ENCODE peak calls at places on chromosomes 6 and 20, in eight cellular contexts. P, C, B, X, V, G, K and A are unnamed samples.

GRCh38 chr6:109514946-109515345 is 31.9 kb upstream of the ZBTB24 start:
- DNase-seq in G (no peak), P (no peak), K (no peak), B (no peak), V (no peak), C (no peak), X (no peak), A (no peak)

GRCh38 chr6:56040271-56040670 is 164.9 kb upstream of the BMP5 start:
- DNase-seq in K (no peak), G (no peak), P (no peak), B (no peak), C (no peak), X (no peak), V (no peak), A (no peak)

GRCh38 chr6:137917518-137917917 is 50.5 kb downstream of the TNFAIP3 start:
- DNase-seq in X (no peak), V (no peak), B (no peak), G (no peak), P (no peak), K (no peak), C (no peak), A (no peak)

GRCh38 chr20:49989234-49990065 is 6.7 kb downstream of the SNAI1 start:
- DNase-seq in P (peak), X (peak), V (peak), B (peak), G (peak), C (no peak), K (no peak), A (peak)

GRCh38 chr6:170067923-170068360 is 222.9 kb downstream of the DLL1 start:
- DNase-seq in C (no peak), B (no peak), X (peak), V (peak), K (no peak), G (no peak), P (peak), A (no peak)

GRCh38 chr20:5741089-5741488 is 9.1 kb upstream of the SHLD1 start:
- DNase-seq in V (no peak), P (no peak), K (no peak), X (no peak), G (no peak), B (no peak), C (no peak), A (no peak)

GRCh38 chr20:60310551-60310950 is 352.3 kb downstream of the CDH26 start:
- DNase-seq in B (no peak), X (no peak), G (no peak), K (no peak), C (no peak), V (no peak), P (no peak), A (no peak)

GRCh38 chr6:26205161-26205624 is 118.0 kb downstream of the HFE start:
- DNase-seq in C (peak), G (peak), V (peak), P (peak), K (peak), B (peak), X (peak), A (peak)

GRCh38 chr6:11902527-11902926 is 109.6 kb upstream of the HIVEP1 start:
- DNase-seq in B (no peak), C (no peak), X (no peak), G (no peak), P (no peak), V (no peak), K (no peak), A (no peak)

GRCh38 chr6:5136856-5137255 is 51.7 kb downstream of the PPP1R3G start:
- DNase-seq in K (no peak), P (no peak), V (no peak), G (no peak), C (no peak), X (no peak), B (no peak), A (no peak)

GRCh38 chr6:122381494-122382083 is 17.9 kb upstream of the HSF2 start:
- DNase-seq in P (peak), B (peak), C (peak), V (peak), K (peak), X (peak), G (no peak), A (peak)

GRCh38 chr6:158894192-158894591 is 75.0 kb upstream of the EZR start:
- DNase-seq in C (no peak), P (peak), K (peak), X (no peak), V (no peak), B (no peak), G (no peak), A (no peak)

GRCh38 chr6:85421963-85422362 is 27.9 kb upstream of the NT5E start:
- DNase-seq in K (no peak), V (no peak), X (no peak), C (no peak), B (no peak), G (no peak), P (no peak), A (no peak)

GRCh38 chr6:168078199-168078942 is 641 bp downstream of the FRMD1 start:
- DNase-seq in P (no peak), K (no peak), G (no peak), X (peak), V (no peak), B (no peak), C (no peak), A (no peak)

GRCh38 chr6:158047120-158047518 is 65.5 kb downstream of the SYNJ2 start:
- DNase-seq in K (no peak), X (peak), C (no peak), P (no peak), G (no peak), B (no peak), V (peak), A (no peak)

GRCh38 chr6:7238900-7239589 is 74.0 kb downstream of the SSR1 start:
- DNase-seq in K (no peak), C (peak), X (peak), G (peak), V (peak), P (peak), B (peak), A (peak)

GRCh38 chr6:96940322-96940721 is 15.8 kb downstream of the KLHL32 start:
- DNase-seq in X (no peak), P (no peak), V (no peak), K (no peak), C (no peak), G (no peak), B (no peak), A (no peak)

GRCh38 chr20:53597521-53598120 is 4.0 kb upstream of the ZNF217 start:
- DNase-seq in V (no peak), G (no peak), X (no peak), K (no peak), P (peak), C (no peak), B (no peak), A (no peak)

GRCh38 chr6:152323376-152323775 is 313.8 kb downstream of the SYNE1 start:
- DNase-seq in K (no peak), V (no peak), X (no peak), P (no peak), G (no peak), B (no peak), C (no peak), A (no peak)

GRCh38 chr6:27861276-27861840 is 50.8 kb downstream of the OR2B2 start:
- DNase-seq in K (no peak), V (no peak), B (no peak), P (no peak), C (no peak), X (no peak), G (no peak), A (no peak)

DNA sequence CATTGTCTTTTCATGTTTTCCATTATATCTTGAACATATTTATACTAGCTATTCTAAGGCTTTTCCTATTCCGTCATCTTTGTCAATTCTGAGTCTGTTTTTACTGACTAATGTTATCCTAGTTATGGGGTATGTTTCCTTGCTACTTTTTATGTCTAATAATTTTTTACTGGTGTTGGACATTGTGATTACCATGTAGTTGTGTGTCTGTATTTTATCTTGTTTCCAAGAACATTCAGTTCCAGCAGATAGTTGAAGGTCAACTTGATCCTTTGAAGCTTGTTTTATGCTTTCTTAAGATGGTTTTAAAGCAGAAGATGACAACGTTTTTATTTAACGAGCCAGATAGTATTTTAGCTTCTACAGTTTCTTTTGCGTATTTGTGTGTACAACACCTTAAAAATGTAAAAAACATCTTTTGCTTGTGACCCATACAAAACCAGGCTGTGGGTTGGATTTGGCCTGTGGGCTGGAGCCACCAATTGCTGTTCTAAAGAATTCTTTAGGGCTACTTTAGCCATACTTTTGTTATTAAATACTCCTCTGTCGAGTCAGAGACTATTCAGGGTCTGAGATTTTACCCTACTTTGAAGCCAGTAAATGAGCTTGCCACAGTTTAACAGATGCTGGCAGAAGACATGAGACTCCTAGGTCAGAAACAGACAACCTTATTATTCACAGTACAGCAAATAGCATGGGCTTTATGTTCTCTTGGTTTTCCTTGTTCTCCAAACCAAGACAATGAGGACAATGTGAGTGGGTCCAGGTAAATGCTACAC is 38.7 kb upstream of the REV3L start:
- DNase-seq in K (no peak), P (no peak), V (no peak), X (no peak), G (no peak), C (no peak), B (no peak), A (no peak)
- H3K27ac ChIP-seq in K (peak), P (no peak), V (no peak), X (no peak), G (no peak), C (no peak), B (no peak), A (no peak)

GRCh38 chr6:46128476-46128875 is 1.3 kb upstream of the ENPP4 start:
- DNase-seq in B (no peak), P (no peak), X (no peak), G (no peak), V (no peak), K (no peak), C (no peak), A (no peak)
- H3K27ac ChIP-seq in B (no peak), P (no peak), X (no peak), G (peak), V (no peak), K (no peak), C (no peak), A (no peak)

GRCh38 chr20:38158701-38159325 is 6.3 kb downstream of the TGM2 start:
- DNase-seq in G (peak), B (no peak), P (no peak), V (peak), K (no peak), C (peak), X (no peak), A (peak)
- H3K27ac ChIP-seq in G (peak), B (no peak), P (no peak), V (peak), K (no peak), C (peak), X (peak), A (peak)

GRCh38 chr6:149728499-149729234 is 10.8 kb upstream of the LATS1 start:
- DNase-seq in K (no peak), C (peak), V (peak), X (no peak), P (no peak), B (no peak), G (no peak), A (no peak)
- H3K27ac ChIP-seq in K (no peak), C (peak), V (no peak), X (peak), P (no peak), B (no peak), G (peak), A (no peak)

DNA sequence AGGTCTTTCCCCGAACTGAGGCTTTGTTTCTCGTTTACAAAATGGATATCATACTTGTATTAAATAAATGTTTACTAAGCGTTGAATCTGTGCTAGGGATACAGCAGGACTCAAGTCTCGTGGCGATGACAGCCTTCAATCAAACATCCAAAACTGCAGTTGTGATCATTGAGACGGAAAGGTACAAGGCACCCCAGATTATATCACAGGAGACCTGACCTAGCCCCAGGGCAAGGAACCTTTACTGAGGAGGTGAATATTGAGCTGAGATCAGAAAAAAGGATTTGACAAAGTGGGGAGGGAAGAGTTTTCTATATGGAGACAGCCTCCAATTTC is 476 bp downstream of the AAR2 start:
- DNase-seq in K (no peak), P (no peak), C (no peak), X (no peak), B (no peak), V (no peak), G (no peak), A (no peak)
- H3K27ac ChIP-seq in K (peak), P (no peak), C (peak), X (peak), B (peak), V (peak), G (peak), A (peak)

DNA sequence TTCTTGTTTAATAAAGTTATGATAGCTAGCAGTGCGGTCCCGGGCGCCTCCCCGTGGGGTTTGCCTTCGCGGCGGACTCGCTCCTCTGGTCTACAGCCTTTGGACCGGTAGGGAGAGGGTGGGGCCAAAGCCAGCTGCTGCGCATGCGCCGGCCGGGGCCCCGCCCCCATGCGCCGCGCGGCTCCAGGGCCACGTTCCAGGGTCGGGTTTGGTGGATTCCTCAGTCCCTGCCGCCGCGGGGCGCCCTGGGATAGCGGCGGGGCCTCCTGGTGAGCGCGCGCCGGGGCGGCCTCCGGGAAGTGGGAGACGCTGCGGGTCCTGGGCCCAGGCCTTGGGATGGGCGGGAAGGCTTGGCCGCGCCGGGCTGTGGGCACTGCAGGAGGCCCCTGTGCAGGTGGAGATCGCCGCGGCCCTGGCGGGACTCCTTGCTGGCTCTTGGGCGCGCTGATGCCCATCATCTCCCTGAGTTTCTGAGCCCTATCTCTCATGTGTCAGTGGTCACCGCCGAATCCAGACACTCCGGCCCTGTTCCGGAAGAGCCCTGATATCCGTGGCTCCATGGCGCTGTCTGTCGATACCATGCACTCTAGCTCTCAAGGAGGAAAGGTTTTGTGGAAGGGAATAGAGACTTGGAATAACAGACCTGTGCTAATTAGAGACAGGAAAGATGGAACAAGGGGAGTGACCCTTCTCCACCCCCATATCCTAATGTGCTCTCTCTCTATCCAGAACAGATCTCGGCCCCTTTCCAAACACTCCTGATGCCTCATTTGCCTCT is at the start of gene VARS2:
- DNase-seq in C (peak), G (peak), B (peak), X (peak), K (peak), P (peak), V (peak), A (peak)
- H3K27ac ChIP-seq in C (peak), G (peak), B (peak), X (peak), K (peak), P (no peak), V (peak), A (peak)

GRCh38 chr6:19415605-19416326 is 421.4 kb upstream of the ID4 start:
- DNase-seq in V (no peak), C (no peak), B (no peak), P (no peak), K (no peak), X (no peak), G (no peak), A (no peak)

GRCh38 chr6:19417713-19418112 is 419.5 kb upstream of the ID4 start:
- DNase-seq in B (no peak), G (no peak), C (no peak), V (no peak), X (no peak), K (peak), P (no peak), A (no peak)

GRCh38 chr6:19416811-19417210 is 420.4 kb upstream of the ID4 start:
- DNase-seq in C (no peak), G (no peak), P (no peak), X (no peak), B (no peak), V (no peak), K (no peak), A (no peak)

GRCh38 chr6:19410477-19410876 is 426.7 kb upstream of the ID4 start:
- DNase-seq in K (peak), G (no peak), V (no peak), X (no peak), C (no peak), P (no peak), B (no peak), A (no peak)

DNA sequence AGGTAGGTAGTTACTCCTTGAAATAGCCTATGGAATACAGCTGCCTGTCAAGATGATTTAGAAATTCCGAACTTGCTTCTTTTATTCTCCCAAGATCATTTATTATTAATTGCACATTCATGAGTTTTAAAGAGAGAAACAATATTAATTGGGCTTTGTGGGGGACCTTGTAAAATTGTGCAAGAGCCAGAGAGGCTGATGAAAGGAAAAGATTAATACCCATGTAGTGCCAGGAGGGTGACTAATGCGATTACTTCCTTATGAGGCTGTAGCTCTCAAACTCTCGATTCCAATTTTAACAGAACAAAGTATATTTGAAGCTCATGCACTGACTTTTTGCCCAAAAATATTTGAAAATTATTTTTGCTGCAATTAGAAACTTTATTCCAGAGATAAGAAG is 423.8 kb upstream of the ID4 start:
- DNase-seq in V (no peak), B (no peak), P (no peak), X (no peak), G (no peak), C (no peak), K (no peak), A (no peak)
- H3K27ac ChIP-seq in V (peak), B (no peak), P (no peak), X (no peak), G (no peak), C (no peak), K (no peak), A (no peak)

GRCh38 chr6:87738673-87739225 is 36.7 kb upstream of the AKIRIN2 start:
- DNase-seq in V (no peak), C (no peak), X (no peak), K (no peak), P (no peak), G (no peak), B (no peak), A (no peak)

GRCh38 chr6:87737948-87738347 is 35.9 kb upstream of the AKIRIN2 start:
- DNase-seq in X (no peak), K (no peak), C (no peak), P (no peak), V (no peak), G (no peak), B (no peak), A (no peak)

GRCh38 chr6:87742106-87742505 is 40.1 kb upstream of the AKIRIN2 start:
- DNase-seq in G (no peak), C (no peak), K (no peak), P (no peak), X (peak), V (no peak), B (no peak), A (no peak)

GRCh38 chr6:87743454-87743853 is 41.4 kb upstream of the AKIRIN2 start:
- DNase-seq in X (no peak), K (no peak), V (no peak), C (no peak), B (no peak), G (no peak), P (no peak), A (no peak)

DNA sequence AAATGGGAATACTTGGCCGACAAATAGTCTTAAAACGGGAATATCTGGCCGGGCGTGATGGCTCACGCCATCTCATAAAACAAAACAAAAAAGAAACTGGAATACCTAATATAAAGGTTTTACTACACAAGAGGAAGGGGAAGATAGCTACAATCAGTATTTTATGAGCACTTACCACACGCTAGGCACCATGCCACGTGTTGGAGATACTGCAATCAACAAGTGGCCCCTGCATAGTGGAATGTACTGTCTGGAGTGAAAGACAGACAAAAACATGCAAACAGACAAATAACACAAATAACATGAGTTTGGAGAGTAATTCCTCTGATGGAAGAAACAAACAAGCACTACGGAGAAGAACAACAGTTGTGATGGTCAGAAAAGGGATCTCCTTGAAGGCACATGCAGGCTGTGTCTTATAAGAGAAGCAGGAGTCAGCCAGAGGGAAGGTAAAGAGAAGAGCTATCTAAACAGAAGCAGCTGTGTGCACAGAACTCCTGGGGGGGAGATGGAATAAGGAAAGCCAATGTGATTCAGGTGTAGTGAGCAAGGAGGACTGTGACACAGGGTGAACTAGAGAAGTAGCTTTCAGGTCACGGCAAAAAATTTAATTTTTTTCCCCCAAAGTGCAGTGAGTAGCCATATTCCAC is 39.1 kb upstream of the AKIRIN2 start:
- DNase-seq in C (no peak), V (no peak), K (no peak), G (no peak), X (no peak), B (no peak), P (no peak), A (no peak)
- H3K27ac ChIP-seq in C (no peak), V (no peak), K (no peak), G (peak), X (no peak), B (no peak), P (no peak), A (no peak)

GRCh38 chr6:45431314-45432058 is 53.8 kb upstream of the SUPT3H start:
- DNase-seq in X (no peak), G (no peak), B (no peak), V (no peak), K (no peak), C (no peak), P (no peak), A (no peak)

GRCh38 chr6:45430590-45431202 is 53.0 kb upstream of the SUPT3H start:
- DNase-seq in C (no peak), B (no peak), K (no peak), G (no peak), X (no peak), V (no peak), P (no peak), A (no peak)

GRCh38 chr6:45434401-45434741 is 56.6 kb upstream of the SUPT3H start:
- DNase-seq in B (no peak), C (no peak), X (no peak), G (no peak), K (no peak), P (no peak), V (no peak), A (no peak)

GRCh38 chr6:45433533-45434400 is 56.0 kb upstream of the SUPT3H start:
- DNase-seq in G (no peak), K (no peak), P (no peak), B (no peak), V (no peak), C (no peak), X (no peak), A (no peak)

GRCh38 chr6:45432944-45433343 is 55.2 kb upstream of the SUPT3H start:
- DNase-seq in G (no peak), P (no peak), X (no peak), K (no peak), V (no peak), B (no peak), C (no peak), A (no peak)
- H3K27ac ChIP-seq in G (no peak), P (no peak), X (no peak), K (no peak), V (no peak), B (no peak), C (no peak), A (no peak)

GRCh38 chr6:106972500-106972899 is 2.0 kb downstream of the CD24 start:
- DNase-seq in X (no peak), B (no peak), P (peak), G (no peak), V (no peak), K (no peak), C (peak), A (no peak)
- H3K27ac ChIP-seq in X (peak), B (no peak), P (peak), G (no peak), V (no peak), K (no peak), C (peak), A (no peak)